ENCODE peak calls at places on chromosomes 6 and 20, in four cellular contexts. T is GM12865, V is A549, M is AG10803. P is an unnamed sample.

GRCh38 chr20:14295812-14296211 is 41.6 kb downstream of the FLRT3 start:
- DNase-seq in T (no peak), V (no peak), M (no peak), P (no peak)

GRCh38 chr6:106974337-106974998 is at the start of gene CD24:
- DNase-seq in T (peak; percentile 35), V (peak; percentile 57), M (no peak), P (peak; percentile 32)

GRCh38 chr6:56349196-56349595 is 101.8 kb upstream of the COL21A1 start:
- DNase-seq in T (no peak), V (no peak), M (peak; percentile 63), P (peak; percentile 52)

GRCh38 chr20:54025166-54025835 is 45.1 kb downstream of the BCAS1 start:
- DNase-seq in T (no peak), V (no peak), M (peak; percentile 87), P (peak; percentile 69)

GRCh38 chr6:16510245-16510644 is 251.0 kb downstream of the ATXN1 start:
- DNase-seq in T (no peak), V (no peak), M (no peak), P (no peak)

GRCh38 chr20:6299451-6299850 is 176.6 kb upstream of the FERMT1 start:
- DNase-seq in T (no peak), V (no peak), M (no peak), P (no peak)

GRCh38 chr20:17895641-17896246 is 72.8 kb downstream of the SNX5 start:
- DNase-seq in T (peak; percentile 59), V (no peak), M (peak; percentile 46), P (peak; percentile 66)

GRCh38 chr6:142266060-142266459 is 35.7 kb upstream of the ADGRG6 start:
- DNase-seq in T (no peak), V (no peak), M (no peak), P (no peak)

GRCh38 chr20:18857640-18858039 is 44.1 kb downstream of the SCP2D1 start:
- DNase-seq in T (no peak), V (peak; percentile 17), M (peak; percentile 28), P (no peak)

GRCh38 chr6:160455484-160456213 is 107.5 kb downstream of the SLC22A3 start:
- DNase-seq in T (peak; percentile 54), V (peak; percentile 57), M (peak; percentile 46), P (peak; percentile 63)

GRCh38 chr20:23537030-23537429 is 31.3 kb downstream of the CST9L start:
- DNase-seq in T (no peak), V (no peak), M (no peak), P (no peak)

GRCh38 chr20:50663095-50663821 is 28.1 kb downstream of the RIPOR3 start:
- DNase-seq in T (peak; percentile 29), V (peak; percentile 79), M (no peak), P (no peak)

GRCh38 chr6:125201961-125202729 is 48.6 kb downstream of the TPD52L1 start:
- DNase-seq in T (no peak), V (peak; percentile 89), M (peak; percentile 80), P (peak; percentile 94)

GRCh38 chr6:40152701-40153100 is 218.4 kb upstream of the MOCS1 start:
- DNase-seq in T (no peak), V (no peak), M (no peak), P (no peak)

GRCh38 chr20:4512891-4513550 is 208.7 kb upstream of the PRND start:
- DNase-seq in T (no peak), V (peak; percentile 87), M (peak; percentile 94), P (peak; percentile 97)

GRCh38 chr20:14334306-14334930 is 3.0 kb downstream of the FLRT3 start:
- DNase-seq in T (peak; percentile 70), V (peak; percentile 71), M (peak; percentile 48), P (peak; percentile 67)

GRCh38 chr6:119273799-119274595 is 75.6 kb downstream of the MAN1A1 start:
- DNase-seq in T (no peak), V (no peak), M (peak; percentile 87), P (peak; percentile 67)

GRCh38 chr6:100269189-100269588 is 195.5 kb downstream of the SIM1 start:
- DNase-seq in T (no peak), V (peak; percentile 7), M (peak; percentile 88), P (peak; percentile 82)

GRCh38 chr6:3323696-3324261 is 65.0 kb downstream of the PSMG4 start:
- DNase-seq in T (no peak), V (no peak), M (no peak), P (no peak)

GRCh38 chr20:1567392-1568165 is 10.1 kb upstream of the SIRPD start:
- DNase-seq in T (no peak), V (peak; percentile 21), M (peak; percentile 55), P (peak; percentile 42)

GRCh38 chr20:21862224-21862927 is 156.9 kb downstream of the PAX1 start:
- DNase-seq in T (no peak), V (no peak), M (no peak), P (no peak)

GRCh38 chr20:50027611-50028105 is 44.9 kb downstream of the SNAI1 start:
- DNase-seq in T (no peak), V (peak; percentile 84), M (peak; percentile 90), P (peak; percentile 92)

GRCh38 chr20:48638546-48638945 is 189.3 kb downstream of the PREX1 start:
- DNase-seq in T (peak; percentile 35), V (peak; percentile 18), M (peak; percentile 44), P (peak; percentile 76)

DNA sequence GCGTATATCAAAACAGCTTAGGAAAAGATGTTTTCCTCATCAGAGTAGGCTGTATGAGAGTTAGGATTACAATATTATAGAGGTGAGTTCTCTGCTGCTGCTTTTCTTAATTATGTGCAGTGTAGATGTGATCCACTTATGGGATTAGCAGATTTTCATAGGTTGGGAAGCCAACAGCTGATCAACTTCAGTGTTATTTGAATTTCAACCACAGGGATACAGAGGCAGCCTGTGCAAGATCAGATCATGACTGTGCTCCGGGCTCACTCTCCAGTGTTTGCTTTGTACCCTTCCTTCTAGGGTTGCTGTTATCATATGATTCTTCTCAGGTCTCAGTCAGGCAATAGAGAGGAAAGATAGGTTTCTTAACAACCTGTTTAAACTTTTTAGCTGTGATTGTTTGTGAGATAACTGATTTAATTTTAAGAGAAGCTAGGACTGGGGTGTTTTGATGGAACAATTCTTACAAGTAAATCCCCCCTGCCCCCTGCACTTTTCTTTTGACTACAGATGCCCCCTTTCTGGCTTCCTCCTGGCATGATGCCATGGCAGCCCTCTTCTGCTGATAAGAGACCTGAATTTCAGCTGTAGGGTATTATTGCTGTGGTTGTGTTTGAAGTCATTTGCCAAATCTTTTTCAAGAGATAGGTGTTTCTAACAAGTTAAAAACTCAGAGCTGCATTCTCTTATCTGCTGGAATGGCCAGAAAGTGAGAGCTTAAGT is 8.5 kb downstream of the RNF8 start:
- DNase-seq in T (no peak), V (no peak), M (no peak), P (no peak)
- TF ChIP-seq CTCF in T (no peak), V (no peak), M (no peak), P (no peak)

DNA sequence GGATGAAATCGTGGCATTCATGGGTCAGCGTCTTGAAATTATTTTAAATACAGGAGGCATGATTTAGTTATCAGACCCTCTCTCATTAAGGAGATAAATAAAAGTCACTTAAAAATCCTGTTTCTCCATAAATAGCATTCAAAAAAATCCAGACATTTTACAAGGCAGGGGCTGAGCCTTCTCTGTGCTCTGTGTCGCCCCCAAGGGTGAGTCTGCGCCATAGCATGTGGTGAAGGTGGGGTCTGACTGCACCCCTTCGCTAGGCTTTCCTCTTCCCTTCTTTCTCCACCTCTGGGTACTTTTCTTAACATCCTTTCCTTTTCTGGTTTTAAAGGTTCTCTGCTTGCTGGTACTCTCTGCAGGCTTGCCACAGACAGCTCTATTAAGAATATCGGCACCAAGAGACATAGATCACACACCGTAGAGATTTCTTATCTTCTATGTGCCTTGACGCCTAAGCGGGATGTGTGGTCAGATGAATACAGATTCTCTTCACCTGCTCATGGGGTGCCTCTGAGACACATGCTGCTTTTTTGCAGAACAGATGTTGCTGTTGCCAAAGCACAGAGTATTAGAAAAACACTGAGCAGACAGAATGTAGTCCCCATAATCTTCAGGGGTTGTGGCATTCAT is 20.1 kb upstream of the FAM209A start:
- DNase-seq in T (no peak), V (no peak), M (no peak), P (no peak)
- TF ChIP-seq CTCF in T (peak; percentile 48), V (peak; percentile 24), M (peak; percentile 50), P (peak; percentile 74)

DNA sequence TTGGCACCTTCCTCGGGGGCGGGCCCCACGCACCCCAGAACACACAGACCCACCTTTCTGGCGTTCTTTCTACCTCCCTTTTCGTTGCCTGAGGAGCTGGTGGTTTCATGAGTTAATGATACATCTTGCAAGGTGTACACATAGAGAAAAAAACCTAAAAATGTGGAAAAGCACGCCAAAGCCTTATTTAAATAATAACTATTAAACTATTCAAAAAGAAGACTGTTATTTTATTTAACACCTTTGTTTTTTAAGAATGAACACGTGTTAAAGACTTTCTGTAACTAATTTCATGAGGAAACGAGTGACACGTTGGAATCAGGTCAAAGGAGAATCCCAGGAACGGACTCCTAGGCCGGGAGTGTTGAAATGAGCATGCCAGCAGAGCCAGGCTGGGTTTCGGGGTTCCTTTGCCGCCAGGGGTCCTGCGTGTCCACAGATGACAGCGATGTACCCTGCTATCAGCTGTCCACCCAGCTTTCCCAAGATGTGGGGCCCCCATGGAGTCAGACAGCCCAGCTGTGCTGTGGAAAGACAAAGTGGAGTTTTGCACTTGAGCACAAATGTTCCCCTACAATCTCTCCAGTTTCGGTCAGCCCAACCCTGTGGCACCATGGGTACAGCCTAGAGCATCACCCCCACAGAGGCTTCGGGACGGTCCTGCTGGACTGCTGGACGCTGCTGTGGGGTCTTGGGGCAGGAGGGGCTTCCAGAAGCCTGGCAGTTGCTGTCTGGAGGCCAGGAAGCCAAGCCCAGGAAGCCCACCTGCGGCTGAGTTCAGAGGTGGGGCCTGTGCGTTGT is 16.1 kb downstream of the SLC17A9 start:
- DNase-seq in T (no peak), V (no peak), M (no peak), P (no peak)
- TF ChIP-seq CTCF in T (no peak), V (no peak), M (no peak), P (no peak)

DNA sequence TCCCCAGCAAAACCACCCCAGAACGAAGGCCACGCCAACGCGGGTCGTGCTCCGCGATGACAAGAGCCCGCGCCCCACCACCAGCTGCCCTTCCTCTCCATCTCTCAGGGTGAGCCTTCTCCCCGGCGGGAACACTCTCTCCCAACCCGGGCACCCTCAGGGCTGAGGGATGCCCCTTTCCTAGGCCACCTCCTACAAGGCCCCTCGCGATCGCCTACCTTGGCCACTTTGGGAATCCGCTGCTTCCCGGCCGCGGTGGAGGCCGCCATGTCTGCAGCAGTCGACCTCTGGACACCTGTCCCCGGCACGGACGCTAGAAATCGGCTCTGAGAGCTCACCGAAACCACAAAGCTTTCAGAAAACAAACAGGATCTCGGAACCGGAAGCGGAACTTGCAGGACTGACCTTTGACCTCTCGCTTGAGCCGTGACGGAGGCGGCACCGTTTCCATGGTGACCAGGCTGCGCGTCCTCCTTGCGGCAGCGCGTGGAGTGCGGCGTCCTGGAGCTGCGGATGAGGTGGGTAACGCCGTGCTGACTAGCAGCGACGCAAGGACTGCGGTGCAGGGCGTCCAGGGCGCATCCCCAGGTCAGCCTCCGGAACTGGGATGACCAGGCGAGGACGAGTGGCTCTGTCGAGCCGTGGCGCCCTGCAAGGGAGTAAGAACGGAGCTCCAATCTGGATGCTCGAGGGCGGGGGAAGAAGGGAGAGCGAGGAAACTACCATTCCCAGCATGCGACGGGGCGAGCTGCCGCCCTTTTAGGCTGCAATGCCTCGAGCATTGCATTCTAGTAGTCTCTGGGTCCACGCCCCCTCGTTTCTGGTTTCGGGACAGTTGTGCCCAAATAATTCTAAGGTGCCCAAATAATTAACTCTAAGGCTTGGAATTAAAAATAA is at the start of the genes CFAP61 and CRNKL1:
- DNase-seq in T (peak; percentile 99), V (peak; percentile 99), M (peak; percentile 94), P (peak; percentile 97)
- TF ChIP-seq CTCF in T (no peak), V (no peak), M (peak; percentile 1), P (no peak)

GRCh38 chr6:109595998-109596397 is 95.0 kb downstream of the AK9 start:
- DNase-seq in T (peak; percentile 37), V (peak; percentile 14), M (peak; percentile 40), P (peak; percentile 5)
- TF ChIP-seq CTCF in T (peak; percentile 42), V (no peak), M (peak; percentile 57), P (peak; percentile 49)

P was measured in astrocyte of the spinal cord.